ENCODE peak calls at places on chromosomes 3 and 15, in five cellular contexts. One of them, this sample, is unnamed.

GRCh38 chr15:75143738-75144334 is 57.8 kb upstream of the C15orf39 start:
- DNase-seq in ovary: no peak
- DNase-seq in pancreas: no peak
- DNase-seq in psoas muscle: no peak
- DNase-seq in CD8-positive, alpha-beta T cell: no peak
- DNase-seq in this sample: no peak

GRCh38 chr15:57861039-57861638 is 154.6 kb downstream of the POLR2M start:
- DNase-seq in ovary: no peak
- DNase-seq in pancreas: no peak
- DNase-seq in psoas muscle: no peak
- DNase-seq in CD8-positive, alpha-beta T cell: peak
- DNase-seq in this sample: no peak

GRCh38 chr3:14780927-14781507 is 37.7 kb upstream of the FGD5 start:
- DNase-seq in ovary: peak
- DNase-seq in pancreas: no peak
- DNase-seq in psoas muscle: peak
- DNase-seq in CD8-positive, alpha-beta T cell: no peak
- DNase-seq in this sample: peak

GRCh38 chr15:45185903-45186770 is 1.6 kb downstream of the SHF start:
- DNase-seq in ovary: no peak
- DNase-seq in pancreas: no peak
- DNase-seq in psoas muscle: no peak
- DNase-seq in CD8-positive, alpha-beta T cell: no peak
- DNase-seq in this sample: no peak

GRCh38 chr15:41843571-41843970 is 4.9 kb downstream of the PLA2G4B start:
- DNase-seq in ovary: no peak
- DNase-seq in pancreas: no peak
- DNase-seq in psoas muscle: no peak
- DNase-seq in CD8-positive, alpha-beta T cell: no peak
- DNase-seq in this sample: no peak

GRCh38 chr3:29140706-29141105 is 140.2 kb upstream of the RBMS3 start:
- DNase-seq in ovary: no peak
- DNase-seq in pancreas: no peak
- DNase-seq in psoas muscle: no peak
- DNase-seq in CD8-positive, alpha-beta T cell: no peak
- DNase-seq in this sample: no peak

GRCh38 chr3:14875411-14876175 is 56.8 kb downstream of the FGD5 start:
- DNase-seq in ovary: no peak
- DNase-seq in pancreas: no peak
- DNase-seq in psoas muscle: no peak
- DNase-seq in CD8-positive, alpha-beta T cell: no peak
- DNase-seq in this sample: no peak

GRCh38 chr3:180295811-180296210 is 259.1 kb upstream of the PEX5L start:
- DNase-seq in ovary: no peak
- DNase-seq in pancreas: no peak
- DNase-seq in psoas muscle: no peak
- DNase-seq in CD8-positive, alpha-beta T cell: no peak
- DNase-seq in this sample: no peak

GRCh38 chr3:159239054-159239453 is 437.2 kb downstream of the MFSD1 start:
- DNase-seq in ovary: no peak
- DNase-seq in pancreas: no peak
- DNase-seq in psoas muscle: no peak
- DNase-seq in CD8-positive, alpha-beta T cell: no peak
- DNase-seq in this sample: no peak

GRCh38 chr3:23949784-23950183 is 4.7 kb downstream of the NR1D2 start:
- DNase-seq in ovary: peak
- DNase-seq in pancreas: no peak
- DNase-seq in psoas muscle: peak
- DNase-seq in CD8-positive, alpha-beta T cell: no peak
- DNase-seq in this sample: no peak

GRCh38 chr15:91940466-91941381 is 87.2 kb downstream of the SLCO3A1 start:
- DNase-seq in ovary: no peak
- DNase-seq in pancreas: no peak
- DNase-seq in psoas muscle: no peak
- DNase-seq in CD8-positive, alpha-beta T cell: no peak
- DNase-seq in this sample: no peak

GRCh38 chr15:74294010-74294409 is 57.9 kb downstream of the CCDC33 start:
- DNase-seq in ovary: no peak
- DNase-seq in pancreas: no peak
- DNase-seq in psoas muscle: no peak
- DNase-seq in CD8-positive, alpha-beta T cell: no peak
- DNase-seq in this sample: no peak

GRCh38 chr15:92638291-92638708 is 17.3 kb downstream of the FAM174B start:
- DNase-seq in ovary: no peak
- DNase-seq in pancreas: peak
- DNase-seq in psoas muscle: no peak
- DNase-seq in CD8-positive, alpha-beta T cell: no peak
- DNase-seq in this sample: no peak

GRCh38 chr3:148006508-148006907 is 597.3 kb downstream of the ZIC1 start:
- DNase-seq in ovary: no peak
- DNase-seq in pancreas: no peak
- DNase-seq in psoas muscle: no peak
- DNase-seq in CD8-positive, alpha-beta T cell: no peak
- DNase-seq in this sample: no peak

GRCh38 chr15:31372635-31373091 is 46.0 kb downstream of the KLF13 start:
- DNase-seq in ovary: no peak
- DNase-seq in pancreas: peak
- DNase-seq in psoas muscle: peak
- DNase-seq in CD8-positive, alpha-beta T cell: no peak
- DNase-seq in this sample: no peak

GRCh38 chr15:71049706-71050422 is 65.4 kb upstream of the THSD4 start:
- DNase-seq in ovary: no peak
- DNase-seq in pancreas: no peak
- DNase-seq in psoas muscle: no peak
- DNase-seq in CD8-positive, alpha-beta T cell: no peak
- DNase-seq in this sample: no peak

GRCh38 chr3:47581422-47581821 is 2.8 kb upstream of the CSPG5 start:
- DNase-seq in ovary: no peak
- DNase-seq in pancreas: no peak
- DNase-seq in psoas muscle: no peak
- DNase-seq in CD8-positive, alpha-beta T cell: no peak
- DNase-seq in this sample: no peak

GRCh38 chr15:84811151-84811550 is 6.0 kb upstream of the ALPK3 start:
- DNase-seq in ovary: no peak
- DNase-seq in pancreas: no peak
- DNase-seq in psoas muscle: no peak
- DNase-seq in CD8-positive, alpha-beta T cell: no peak
- DNase-seq in this sample: no peak
- H3K4me3 ChIP-seq in ovary: no peak
- H3K4me3 ChIP-seq in pancreas: no peak
- H3K4me3 ChIP-seq in psoas muscle: no peak
- H3K4me3 ChIP-seq in CD8-positive, alpha-beta T cell: no peak
- H3K4me3 ChIP-seq in this sample: no peak

DNA sequence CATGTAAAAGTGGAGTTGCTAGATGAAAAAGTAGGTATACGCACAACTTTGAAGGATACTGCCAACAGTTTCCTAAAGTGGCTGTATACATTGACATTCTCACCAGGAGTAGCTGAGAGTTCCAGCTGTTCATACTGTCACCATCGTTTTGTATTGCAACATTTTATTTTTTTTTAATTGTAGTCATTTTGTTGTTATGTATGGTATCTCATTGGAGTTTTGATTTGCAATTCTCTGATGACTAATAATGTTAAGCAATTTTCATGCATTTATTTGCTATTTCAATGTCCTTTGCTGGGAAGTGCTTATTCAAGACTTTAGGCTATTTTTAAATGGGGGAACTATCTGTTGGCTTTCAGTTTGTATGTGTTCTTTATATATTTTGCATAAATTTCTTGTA is 185.1 kb upstream of the TGFBR2 start:
- DNase-seq in ovary: no peak
- DNase-seq in pancreas: no peak
- DNase-seq in psoas muscle: no peak
- DNase-seq in CD8-positive, alpha-beta T cell: no peak
- DNase-seq in this sample: no peak
- H3K27ac ChIP-seq in ovary: no peak
- H3K27ac ChIP-seq in pancreas: no peak
- H3K27ac ChIP-seq in psoas muscle: no peak
- H3K27ac ChIP-seq in CD8-positive, alpha-beta T cell: no peak
- H3K27ac ChIP-seq in this sample: no peak

GRCh38 chr3:31942446-31942845 is 38.6 kb downstream of the OSBPL10 start:
- DNase-seq in ovary: no peak
- DNase-seq in pancreas: no peak
- DNase-seq in psoas muscle: no peak
- DNase-seq in CD8-positive, alpha-beta T cell: no peak
- DNase-seq in this sample: no peak
- H3K4me3 ChIP-seq in ovary: no peak
- H3K4me3 ChIP-seq in pancreas: no peak
- H3K4me3 ChIP-seq in psoas muscle: no peak
- H3K4me3 ChIP-seq in CD8-positive, alpha-beta T cell: no peak
- H3K4me3 ChIP-seq in this sample: no peak

DNA sequence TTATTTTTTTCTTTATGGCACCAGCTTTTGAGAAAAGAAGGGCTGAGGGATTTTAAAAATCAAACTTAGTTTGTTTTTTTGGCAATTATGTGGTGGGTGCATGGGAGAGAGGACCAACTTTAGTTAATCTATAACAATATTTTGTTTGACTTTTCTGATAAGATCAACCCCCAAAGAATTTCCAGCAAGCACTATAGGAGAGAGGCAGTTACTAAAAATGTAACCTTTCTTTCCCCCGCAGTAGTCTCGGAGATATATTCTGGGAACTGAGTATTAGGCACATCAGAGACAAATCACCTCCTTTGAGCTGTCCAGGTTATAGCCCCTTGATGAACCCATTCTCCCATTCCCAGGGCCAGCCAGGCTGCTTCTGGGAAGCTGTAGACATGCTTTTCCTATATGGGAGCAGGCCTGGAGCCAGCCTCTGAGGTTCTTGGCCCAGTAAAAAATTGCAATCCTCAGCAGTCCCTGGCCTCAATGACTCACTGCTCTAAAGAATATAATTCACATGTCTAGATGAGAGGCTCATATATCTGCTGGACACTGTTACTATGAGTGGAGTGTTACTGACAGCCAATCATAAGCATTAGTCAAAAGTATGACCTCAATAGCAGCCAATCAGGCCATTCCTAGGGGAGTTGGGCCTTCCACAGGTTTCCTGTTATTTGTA is 138.3 kb upstream of the AGBL1 start:
- DNase-seq in ovary: no peak
- DNase-seq in pancreas: no peak
- DNase-seq in psoas muscle: peak
- DNase-seq in CD8-positive, alpha-beta T cell: no peak
- DNase-seq in this sample: no peak
- H3K27ac ChIP-seq in ovary: no peak
- H3K27ac ChIP-seq in pancreas: peak
- H3K27ac ChIP-seq in psoas muscle: peak
- H3K27ac ChIP-seq in CD8-positive, alpha-beta T cell: no peak
- H3K27ac ChIP-seq in this sample: no peak

GRCh38 chr15:55589297-55589696 is 1.2 kb upstream of the PYGO1 start:
- DNase-seq in ovary: no peak
- DNase-seq in pancreas: no peak
- DNase-seq in psoas muscle: no peak
- DNase-seq in CD8-positive, alpha-beta T cell: no peak
- DNase-seq in this sample: no peak
- H3K4me3 ChIP-seq in ovary: peak
- H3K4me3 ChIP-seq in pancreas: no peak
- H3K4me3 ChIP-seq in psoas muscle: peak
- H3K4me3 ChIP-seq in CD8-positive, alpha-beta T cell: no peak
- H3K4me3 ChIP-seq in this sample: no peak

GRCh38 chr15:63870043-63870394 is 36.3 kb upstream of the HERC1 start:
- DNase-seq in ovary: no peak
- DNase-seq in pancreas: no peak
- DNase-seq in psoas muscle: no peak
- DNase-seq in CD8-positive, alpha-beta T cell: no peak
- DNase-seq in this sample: no peak
- H3K27ac ChIP-seq in ovary: no peak
- H3K27ac ChIP-seq in pancreas: no peak
- H3K27ac ChIP-seq in psoas muscle: no peak
- H3K27ac ChIP-seq in CD8-positive, alpha-beta T cell: no peak
- H3K27ac ChIP-seq in this sample: no peak

GRCh38 chr3:67662733-67663132 is 8.3 kb upstream of the SUCLG2 start:
- DNase-seq in ovary: no peak
- DNase-seq in pancreas: no peak
- DNase-seq in psoas muscle: no peak
- DNase-seq in CD8-positive, alpha-beta T cell: no peak
- DNase-seq in this sample: no peak
- H3K4me3 ChIP-seq in ovary: no peak
- H3K4me3 ChIP-seq in pancreas: no peak
- H3K4me3 ChIP-seq in psoas muscle: no peak
- H3K4me3 ChIP-seq in CD8-positive, alpha-beta T cell: no peak
- H3K4me3 ChIP-seq in this sample: no peak

DNA sequence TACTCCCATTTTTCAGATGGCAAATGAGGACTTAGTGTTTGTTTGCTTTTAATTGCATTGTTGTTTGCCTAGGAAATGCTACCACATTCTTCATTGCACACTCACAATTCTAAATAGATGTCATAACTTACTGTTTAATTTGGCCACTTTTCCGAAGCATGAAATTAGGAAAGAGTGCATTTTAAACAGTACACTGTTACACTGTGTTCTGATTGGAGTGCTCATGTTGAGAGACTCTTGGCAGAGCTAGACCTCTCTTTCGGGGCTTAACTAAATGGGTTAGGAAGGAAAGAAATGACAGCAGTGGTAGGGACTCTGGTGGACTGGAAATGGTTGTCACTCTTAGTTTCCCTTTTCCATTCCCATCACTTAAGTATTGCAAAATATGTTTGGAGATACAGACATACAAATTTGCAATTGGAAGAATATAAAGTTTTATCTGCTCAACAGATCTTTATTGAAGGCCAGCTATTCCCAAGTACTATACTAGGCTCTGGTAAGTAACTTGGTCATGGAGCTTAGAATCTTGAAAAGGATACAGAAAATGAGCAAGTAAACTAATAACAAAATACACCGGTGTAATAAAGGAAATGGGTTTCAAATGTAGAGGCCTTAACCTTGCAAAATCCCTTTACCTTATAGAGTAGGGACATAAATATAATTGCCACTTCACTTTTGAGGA is 90.2 kb downstream of the DCUN1D1 start:
- DNase-seq in ovary: no peak
- DNase-seq in pancreas: no peak
- DNase-seq in psoas muscle: no peak
- DNase-seq in CD8-positive, alpha-beta T cell: no peak
- DNase-seq in this sample: no peak
- H3K27ac ChIP-seq in ovary: no peak
- H3K27ac ChIP-seq in pancreas: no peak
- H3K27ac ChIP-seq in psoas muscle: no peak
- H3K27ac ChIP-seq in CD8-positive, alpha-beta T cell: no peak
- H3K27ac ChIP-seq in this sample: no peak

GRCh38 chr3:184814214-184814613 is 2.2 kb downstream of the VPS8 start:
- DNase-seq in ovary: no peak
- DNase-seq in pancreas: no peak
- DNase-seq in psoas muscle: no peak
- DNase-seq in CD8-positive, alpha-beta T cell: no peak
- DNase-seq in this sample: no peak
- H3K4me3 ChIP-seq in ovary: no peak
- H3K4me3 ChIP-seq in pancreas: no peak
- H3K4me3 ChIP-seq in psoas muscle: peak
- H3K4me3 ChIP-seq in CD8-positive, alpha-beta T cell: no peak
- H3K4me3 ChIP-seq in this sample: no peak

This sample was measured in aorta.